ENCODE peak calls at places on chromosome 12, in seven cellular contexts. One of them, this sample, is unnamed.

GRCh38 chr12:48794870-48795269 is 6.0 kb upstream of the ADCY6 start:
- DNase-seq in IMR-90: peak
- DNase-seq in neuronal stem cell: no peak
- DNase-seq in H1: no peak
- DNase-seq in H9: peak
- DNase-seq in mesenchymal stem cell: peak
- DNase-seq in mesendoderm: peak
- DNase-seq in this sample: peak

GRCh38 chr12:49823951-49824350 is 4.3 kb downstream of the NCKAP5L start:
- DNase-seq in IMR-90: no peak
- DNase-seq in neuronal stem cell: no peak
- DNase-seq in H1: no peak
- DNase-seq in H9: no peak
- DNase-seq in mesenchymal stem cell: no peak
- DNase-seq in mesendoderm: no peak
- DNase-seq in this sample: no peak

GRCh38 chr12:65232490-65233077 is 45.9 kb upstream of the MSRB3 start:
- DNase-seq in IMR-90: peak
- DNase-seq in neuronal stem cell: no peak
- DNase-seq in H1: no peak
- DNase-seq in H9: no peak
- DNase-seq in mesenchymal stem cell: peak
- DNase-seq in mesendoderm: peak
- DNase-seq in this sample: peak

GRCh38 chr12:114817491-114818440 is 133.8 kb upstream of the TBX3 start:
- DNase-seq in IMR-90: no peak
- DNase-seq in neuronal stem cell: no peak
- DNase-seq in H1: no peak
- DNase-seq in H9: no peak
- DNase-seq in mesenchymal stem cell: no peak
- DNase-seq in mesendoderm: peak
- DNase-seq in this sample: no peak

GRCh38 chr12:125001636-125002035 is 8.2 kb downstream of the BRI3BP start:
- DNase-seq in IMR-90: no peak
- DNase-seq in neuronal stem cell: no peak
- DNase-seq in H1: no peak
- DNase-seq in H9: no peak
- DNase-seq in mesenchymal stem cell: no peak
- DNase-seq in mesendoderm: no peak
- DNase-seq in this sample: no peak

GRCh38 chr12:75813066-75813465 is 218.5 kb downstream of the PHLDA1 start:
- DNase-seq in IMR-90: no peak
- DNase-seq in neuronal stem cell: no peak
- DNase-seq in H1: no peak
- DNase-seq in H9: no peak
- DNase-seq in mesenchymal stem cell: no peak
- DNase-seq in mesendoderm: no peak
- DNase-seq in this sample: no peak

GRCh38 chr12:617304-617915 is 45.8 kb downstream of the NINJ2 start:
- DNase-seq in IMR-90: peak
- DNase-seq in neuronal stem cell: no peak
- DNase-seq in H1: no peak
- DNase-seq in H9: no peak
- DNase-seq in mesenchymal stem cell: peak
- DNase-seq in mesendoderm: no peak
- DNase-seq in this sample: peak

GRCh38 chr12:92971869-92972524 is 42.9 kb upstream of the EEA1 start:
- DNase-seq in IMR-90: peak
- DNase-seq in neuronal stem cell: no peak
- DNase-seq in H1: no peak
- DNase-seq in H9: no peak
- DNase-seq in mesenchymal stem cell: peak
- DNase-seq in mesendoderm: no peak
- DNase-seq in this sample: peak

GRCh38 chr12:27751386-27752047 is 28.5 kb upstream of the KLHL42 start:
- DNase-seq in IMR-90: no peak
- DNase-seq in neuronal stem cell: no peak
- DNase-seq in H1: no peak
- DNase-seq in H9: no peak
- DNase-seq in mesenchymal stem cell: no peak
- DNase-seq in mesendoderm: no peak
- DNase-seq in this sample: peak

GRCh38 chr12:106275458-106275857 is 27.1 kb upstream of the TCP11L2 start:
- DNase-seq in IMR-90: no peak
- DNase-seq in neuronal stem cell: no peak
- DNase-seq in H1: no peak
- DNase-seq in H9: no peak
- DNase-seq in mesenchymal stem cell: no peak
- DNase-seq in mesendoderm: no peak
- DNase-seq in this sample: no peak

GRCh38 chr12:15532364-15532977 is 210.2 kb downstream of the PTPRO start:
- DNase-seq in IMR-90: peak
- DNase-seq in neuronal stem cell: peak
- DNase-seq in H1: peak
- DNase-seq in H9: peak
- DNase-seq in mesenchymal stem cell: peak
- DNase-seq in mesendoderm: peak
- DNase-seq in this sample: peak

GRCh38 chr12:15962760-15963159 is 51.6 kb downstream of the DERA start:
- DNase-seq in IMR-90: peak
- DNase-seq in neuronal stem cell: no peak
- DNase-seq in H1: no peak
- DNase-seq in H9: no peak
- DNase-seq in mesenchymal stem cell: no peak
- DNase-seq in mesendoderm: peak
- DNase-seq in this sample: peak

GRCh38 chr12:72574138-72574537 is 302.0 kb downstream of the TRHDE start:
- DNase-seq in IMR-90: peak
- DNase-seq in neuronal stem cell: no peak
- DNase-seq in H1: no peak
- DNase-seq in H9: no peak
- DNase-seq in mesenchymal stem cell: no peak
- DNase-seq in mesendoderm: no peak
- DNase-seq in this sample: no peak

GRCh38 chr12:13187399-13187798 is 9.1 kb upstream of the EMP1 start:
- DNase-seq in IMR-90: peak
- DNase-seq in neuronal stem cell: no peak
- DNase-seq in H1: no peak
- DNase-seq in H9: no peak
- DNase-seq in mesenchymal stem cell: peak
- DNase-seq in mesendoderm: no peak
- DNase-seq in this sample: peak

GRCh38 chr12:26062566-26062965 is 62.3 kb downstream of the BHLHE41 start:
- DNase-seq in IMR-90: peak
- DNase-seq in neuronal stem cell: no peak
- DNase-seq in H1: no peak
- DNase-seq in H9: no peak
- DNase-seq in mesenchymal stem cell: peak
- DNase-seq in mesendoderm: peak
- DNase-seq in this sample: peak

GRCh38 chr12:53532524-53533445 is 25.5 kb upstream of the NPFF start:
- DNase-seq in IMR-90: no peak
- DNase-seq in neuronal stem cell: no peak
- DNase-seq in H1: no peak
- DNase-seq in H9: no peak
- DNase-seq in mesenchymal stem cell: no peak
- DNase-seq in mesendoderm: no peak
- DNase-seq in this sample: no peak

GRCh38 chr12:102301547-102301946 is 103.9 kb upstream of the PMCH start:
- DNase-seq in IMR-90: no peak
- DNase-seq in neuronal stem cell: no peak
- DNase-seq in H1: no peak
- DNase-seq in H9: no peak
- DNase-seq in mesenchymal stem cell: no peak
- DNase-seq in mesendoderm: no peak
- DNase-seq in this sample: no peak

GRCh38 chr12:106138279-106138645 is 492 bp downstream of the NUAK1 start:
- DNase-seq in IMR-90: no peak
- DNase-seq in neuronal stem cell: no peak
- DNase-seq in H1: no peak
- DNase-seq in H9: no peak
- DNase-seq in mesenchymal stem cell: peak
- DNase-seq in mesendoderm: no peak
- DNase-seq in this sample: no peak

GRCh38 chr12:107767466-107767865 is 6.5 kb upstream of the PRDM4 start:
- DNase-seq in IMR-90: no peak
- DNase-seq in neuronal stem cell: no peak
- DNase-seq in H1: no peak
- DNase-seq in H9: no peak
- DNase-seq in mesenchymal stem cell: no peak
- DNase-seq in mesendoderm: no peak
- DNase-seq in this sample: no peak

GRCh38 chr12:1660304-1661187 is 30.3 kb upstream of the ADIPOR2 start:
- DNase-seq in IMR-90: no peak
- DNase-seq in neuronal stem cell: no peak
- DNase-seq in H1: no peak
- DNase-seq in H9: no peak
- DNase-seq in mesenchymal stem cell: peak
- DNase-seq in mesendoderm: no peak
- DNase-seq in this sample: peak

GRCh38 chr12:48002179-48002601 is 2.1 kb downstream of the COL2A1 start:
- DNase-seq in IMR-90: no peak
- DNase-seq in neuronal stem cell: peak
- DNase-seq in H1: no peak
- DNase-seq in H9: peak
- DNase-seq in mesenchymal stem cell: no peak
- DNase-seq in mesendoderm: peak
- DNase-seq in this sample: peak

GRCh38 chr12:39646963-39647362 is 27.4 kb upstream of the ABCD2 start:
- DNase-seq in IMR-90: no peak
- DNase-seq in neuronal stem cell: no peak
- DNase-seq in H1: no peak
- DNase-seq in H9: no peak
- DNase-seq in mesenchymal stem cell: no peak
- DNase-seq in mesendoderm: no peak
- DNase-seq in this sample: no peak
- H3K4me2 ChIP-seq in IMR-90: no peak
- H3K4me2 ChIP-seq in neuronal stem cell: no peak
- H3K4me2 ChIP-seq in H1: no peak
- H3K4me2 ChIP-seq in H9: no peak
- H3K4me2 ChIP-seq in mesenchymal stem cell: no peak
- H3K4me2 ChIP-seq in mesendoderm: no peak
- H3K4me2 ChIP-seq in this sample: no peak

GRCh38 chr12:18932715-18933114 is 194.8 kb downstream of the CAPZA3 start:
- DNase-seq in IMR-90: peak
- DNase-seq in neuronal stem cell: no peak
- DNase-seq in H1: no peak
- DNase-seq in H9: no peak
- DNase-seq in mesenchymal stem cell: no peak
- DNase-seq in mesendoderm: no peak
- DNase-seq in this sample: no peak
- H3K18ac ChIP-seq in IMR-90: no peak
- H3K18ac ChIP-seq in neuronal stem cell: no peak
- H3K18ac ChIP-seq in H1: no peak
- H3K18ac ChIP-seq in H9: no peak
- H3K18ac ChIP-seq in mesenchymal stem cell: no peak
- H3K18ac ChIP-seq in mesendoderm: no peak
- H3K18ac ChIP-seq in this sample: no peak

DNA sequence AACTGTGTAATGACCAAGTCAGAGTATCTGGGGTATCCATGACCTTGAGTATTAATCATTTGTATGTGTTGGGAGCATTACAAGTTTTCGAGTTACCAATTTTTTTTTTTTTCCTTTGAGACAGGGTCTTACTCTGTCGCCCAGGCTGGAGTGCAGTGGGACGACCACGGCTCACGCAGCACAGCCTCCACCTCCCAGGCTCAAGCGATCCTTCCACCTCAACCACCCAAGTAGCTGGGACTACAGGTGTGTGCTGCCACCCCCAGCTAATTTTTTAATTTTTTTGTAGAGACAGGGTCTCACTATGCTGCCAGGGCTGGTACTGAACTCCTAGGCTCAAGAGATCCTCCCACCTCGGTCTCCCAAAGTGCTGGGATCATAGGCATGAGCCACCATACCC is 19.7 kb downstream of the SSH1 start:
- DNase-seq in IMR-90: no peak
- DNase-seq in neuronal stem cell: no peak
- DNase-seq in H1: no peak
- DNase-seq in H9: no peak
- DNase-seq in mesenchymal stem cell: no peak
- DNase-seq in mesendoderm: no peak
- DNase-seq in this sample: no peak
- H3K4me2 ChIP-seq in IMR-90: no peak
- H3K4me2 ChIP-seq in neuronal stem cell: no peak
- H3K4me2 ChIP-seq in H1: no peak
- H3K4me2 ChIP-seq in H9: no peak
- H3K4me2 ChIP-seq in mesenchymal stem cell: no peak
- H3K4me2 ChIP-seq in mesendoderm: no peak
- H3K4me2 ChIP-seq in this sample: no peak

DNA sequence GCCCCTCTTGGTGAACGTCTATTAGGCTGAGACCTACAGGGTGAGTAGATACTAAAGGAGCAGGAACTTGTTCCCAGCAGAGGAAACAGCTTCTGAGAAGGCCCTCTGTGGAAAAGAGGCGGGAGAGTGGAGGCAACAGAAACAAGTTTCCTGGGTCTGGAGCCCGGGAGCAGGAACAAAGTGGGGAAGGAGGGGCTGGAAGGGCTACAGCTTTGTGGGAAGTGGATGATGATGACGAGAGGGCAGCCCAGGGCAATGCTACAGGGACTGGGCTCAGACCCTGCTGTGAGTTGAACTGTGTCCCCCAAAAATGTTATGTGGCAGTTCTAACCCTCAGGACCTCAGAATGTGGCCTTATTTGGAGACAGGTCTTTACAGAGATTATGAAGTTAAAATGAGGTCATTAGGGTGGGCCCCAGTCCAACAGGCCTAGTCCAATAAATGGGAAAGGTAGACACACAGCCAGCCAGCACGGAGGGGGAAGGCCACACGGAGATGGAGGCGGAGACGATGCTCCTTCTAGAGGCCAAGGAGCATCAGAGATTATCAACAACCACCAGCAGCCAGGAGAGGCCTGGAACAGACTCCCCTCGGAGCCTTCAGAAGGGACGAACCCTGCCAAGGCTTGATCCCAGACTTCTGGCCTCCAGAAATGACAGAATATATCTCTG is 14.3 kb downstream of the CAMKK2 start:
- DNase-seq in IMR-90: no peak
- DNase-seq in neuronal stem cell: no peak
- DNase-seq in H1: no peak
- DNase-seq in H9: no peak
- DNase-seq in mesenchymal stem cell: no peak
- DNase-seq in mesendoderm: peak
- DNase-seq in this sample: no peak
- H3K18ac ChIP-seq in IMR-90: no peak
- H3K18ac ChIP-seq in neuronal stem cell: no peak
- H3K18ac ChIP-seq in H1: no peak
- H3K18ac ChIP-seq in H9: no peak
- H3K18ac ChIP-seq in mesenchymal stem cell: no peak
- H3K18ac ChIP-seq in mesendoderm: peak
- H3K18ac ChIP-seq in this sample: no peak

This sample was measured in trophoblast cell.